ENCODE peak calls at places on chromosome 5, in four cellular contexts. I is transverse colon, T is A549, G is GM12878. J is an unnamed sample.
A peak's percentile ranks its signal among the peaks of the same experiment; 100 is the strongest.

GRCh38 chr5:97476852-97477534 is 293.9 kb upstream of the RIOK2 start:
- DNase-seq in G (no peak), T (no peak), I (no peak), J (no peak)

GRCh38 chr5:140587495-140587894 is 22.9 kb downstream of the SLC35A4 start:
- DNase-seq in G (no peak), I (no peak), T (no peak), J (no peak)

GRCh38 chr5:96528262-96528661 is 95.2 kb upstream of the PCSK1 start:
- DNase-seq in G (no peak), I (no peak), T (no peak), J (no peak)

GRCh38 chr5:131534995-131535394 is 100.0 kb downstream of the RAPGEF6 start:
- DNase-seq in G (no peak), I (no peak), T (no peak), J (no peak)

GRCh38 chr5:444226-444625 is 1.2 kb downstream of the EXOC3 start:
- DNase-seq in T (no peak), I (peak; percentile 6), G (no peak), J (no peak)

GRCh38 chr5:113122053-113122452 is 145.5 kb downstream of the DCP2 start:
- DNase-seq in I (no peak), G (no peak), T (no peak), J (no peak)

GRCh38 chr5:131180407-131180806 is 9.7 kb downstream of the LYRM7 start:
- DNase-seq in T (no peak), G (no peak), I (no peak), J (no peak)

GRCh38 chr5:37696190-37697021 is 143.4 kb downstream of the GDNF start:
- DNase-seq in G (no peak), T (no peak), I (no peak), J (no peak)

DNA sequence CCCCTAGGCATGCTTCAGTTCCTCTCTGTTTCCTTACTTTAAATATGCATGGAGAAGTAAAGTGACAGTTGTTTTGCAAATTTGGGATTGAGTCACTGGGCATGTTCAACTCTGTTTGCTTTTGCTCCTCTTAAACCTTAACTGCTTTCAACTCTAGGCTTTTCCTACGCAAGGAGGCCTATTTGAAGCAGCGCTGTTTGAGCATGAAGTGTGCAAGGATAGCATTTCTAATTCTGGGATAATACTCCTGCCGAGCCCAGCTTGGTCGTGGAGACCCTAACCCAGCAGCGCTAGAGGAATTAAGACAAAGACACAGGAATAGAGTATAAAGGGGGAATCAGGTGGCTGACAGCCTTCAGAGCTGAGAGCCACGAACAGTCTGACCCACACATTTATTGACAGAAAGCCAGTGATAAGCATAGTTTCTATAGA is 803.4 kb upstream of the CDH10 start:
- DNase-seq in G (no peak), I (no peak), T (no peak), J (no peak)
- H3K27ac ChIP-seq in G (no peak overlapping the region), I (no peak overlapping the region), T (no peak overlapping the region), J (no peak overlapping the region)

GRCh38 chr5:88846434-88846833 is 36.5 kb downstream of the MEF2C start:
- DNase-seq in I (no peak), G (no peak), T (no peak), J (no peak)
- TF ChIP-seq EP300 in I (no peak), G (no peak), T (no peak), J (no peak)

DNA sequence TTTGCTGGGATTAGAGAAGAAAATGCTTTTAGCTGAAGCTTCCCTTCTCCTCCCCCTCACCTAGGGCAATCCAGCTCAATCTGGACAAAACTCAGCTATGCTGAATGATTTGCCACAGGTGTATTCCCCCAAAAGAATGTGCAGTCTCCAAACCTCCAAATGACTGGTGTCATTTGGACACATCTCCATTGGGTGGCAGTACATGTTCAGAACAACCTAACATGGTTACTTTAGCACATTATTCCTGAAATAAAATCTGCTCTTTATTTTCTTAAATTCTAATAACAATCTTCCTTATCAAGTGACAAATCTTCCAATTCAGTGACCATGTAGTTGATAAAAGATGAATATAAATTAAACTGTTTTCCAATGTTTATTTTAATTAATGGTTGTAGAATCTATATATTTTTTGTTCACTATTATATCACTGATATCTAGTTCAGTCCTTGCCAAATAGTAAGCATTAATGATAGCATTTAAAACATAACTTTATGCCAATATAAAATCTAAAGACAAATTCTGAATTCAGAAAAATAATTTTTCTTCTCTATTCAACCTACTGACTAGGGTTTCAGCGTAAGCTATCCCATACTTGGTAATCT is 61.3 kb upstream of the MOCS2 start:
- DNase-seq in T (peak; percentile 18), G (no peak), I (peak; percentile 15), J (no peak)
- TF ChIP-seq CTCF in T (peak; percentile 71), G (peak; percentile 48), I (peak; percentile 62), J (no peak)

GRCh38 chr5:143230676-143230996 is 172.8 kb downstream of the NR3C1 start:
- DNase-seq in G (no peak), T (no peak), I (no peak), J (no peak)
- H3K27ac ChIP-seq in G (peak overlapping the region; percentile 90), T (peak overlapping the region; percentile 39), I (no peak overlapping the region), J (no peak overlapping the region)

GRCh38 chr5:149391524-149391923 is 12.4 kb upstream of the IL17B start:
- DNase-seq in G (no peak), T (no peak), I (no peak), J (no peak)

GRCh38 chr5:149387982-149388381 is 8.9 kb upstream of the IL17B start:
- DNase-seq in T (no peak), G (no peak), I (no peak), J (peak; percentile 82)

GRCh38 chr5:149387081-149387611 is 8.1 kb upstream of the IL17B start:
- DNase-seq in G (no peak), I (no peak), T (no peak), J (peak; percentile 50)

GRCh38 chr5:149388498-149389190 is 9.6 kb upstream of the IL17B start:
- DNase-seq in G (no peak), I (no peak), T (no peak), J (no peak)

DNA sequence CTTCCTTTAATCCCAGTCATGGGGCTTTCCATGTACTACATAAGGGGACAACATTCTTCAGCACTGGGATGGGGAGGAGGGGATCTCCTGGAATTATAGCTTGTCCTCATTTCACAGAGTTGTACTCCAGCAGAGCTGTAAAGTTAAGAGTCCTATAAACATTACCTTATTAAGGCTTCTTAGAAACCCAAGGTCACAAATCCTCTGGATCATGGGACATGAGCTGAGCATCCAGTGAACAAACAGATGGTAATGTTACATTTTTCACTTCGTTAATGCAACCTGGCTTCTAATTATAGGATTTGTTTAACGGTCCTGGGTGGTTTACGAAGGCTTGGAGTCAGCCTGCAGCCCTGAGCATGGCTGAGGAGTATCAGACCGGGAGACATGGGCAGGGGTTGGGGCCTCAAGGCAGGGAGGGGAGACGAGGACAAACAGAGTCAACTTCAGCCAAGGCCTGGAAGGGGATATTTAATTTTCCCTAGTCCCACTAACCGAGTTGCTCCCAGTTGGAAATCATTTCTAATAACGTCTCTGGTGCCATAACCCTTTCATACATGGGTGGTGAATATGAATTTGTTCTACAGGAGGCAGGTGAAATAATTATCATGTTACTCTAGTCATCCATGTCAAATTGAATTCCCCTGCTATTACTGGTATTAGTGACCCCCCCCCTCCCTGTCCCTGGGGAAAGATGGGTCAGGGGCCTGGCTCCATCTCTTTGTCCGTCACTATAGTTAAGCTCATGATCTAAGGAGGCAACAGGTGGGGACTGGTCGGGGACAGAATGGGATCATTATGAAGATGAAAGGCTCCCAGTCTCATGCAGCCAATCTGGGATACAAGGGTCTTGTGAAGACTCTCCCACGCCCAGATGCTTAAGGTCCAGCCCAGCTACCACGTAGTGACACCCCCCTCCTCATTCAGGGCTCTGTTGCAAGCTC is 10.7 kb upstream of the IL17B start:
- DNase-seq in T (no peak), I (no peak), G (no peak), J (no peak)
- TF ChIP-seq EP300 in T (no peak), I (peak; percentile 98), G (no peak), J (no peak)